ENCODE peak calls at places on chromosome 19, in six cellular contexts. G is IMR-90, H is GM23338, B is WERI-Rb-1, F is lung, W is fibroblast of villous mesenchyme. C is an unnamed sample.

GRCh38 chr19:51607920-51608562 is 22.2 kb downstream of the SIGLEC5 start:
- DNase-seq in G (peak; percentile 70), H (peak; percentile 94), B (peak; percentile 24), F (peak; percentile 83), W (peak; percentile 81), C (peak; percentile 45)

GRCh38 chr19:33905937-33906577 is 109.4 kb downstream of the KCTD15 start:
- DNase-seq in G (no peak), H (peak; percentile 89), B (no peak), F (peak; percentile 74), W (no peak), C (peak; percentile 55)

GRCh38 chr19:972281-972680 is 11.9 kb upstream of the WDR18 start:
- DNase-seq in G (no peak), H (no peak), B (no peak), F (no peak), W (no peak), C (no peak)

GRCh38 chr19:49165865-49166301 is 8.3 kb downstream of the TRPM4 start:
- DNase-seq in G (no peak), H (peak; percentile 48), B (no peak), F (no peak), W (no peak), C (peak; percentile 20)

GRCh38 chr19:51368366-51369282 is at the start of gene CLDND2:
- DNase-seq in G (no peak), H (no peak), B (no peak), F (no peak), W (no peak), C (no peak)

GRCh38 chr19:4732680-4733114 is 9.1 kb upstream of the DPP9 start:
- DNase-seq in G (peak; percentile 57), H (peak; percentile 91), B (peak; percentile 74), F (peak; percentile 55), W (peak; percentile 63), C (peak; percentile 61)

GRCh38 chr19:43966079-43966694 is 15.2 kb downstream of the ZNF221 start:
- DNase-seq in G (no peak), H (no peak), B (no peak), F (no peak), W (peak; percentile 3), C (no peak)

GRCh38 chr19:1481224-1481892 is 2.3 kb upstream of the C19orf25 start:
- DNase-seq in G (no peak), H (no peak), B (no peak), F (no peak), W (no peak), C (no peak)

GRCh38 chr19:55452381-55453325 is 8.8 kb downstream of the ISOC2 start:
- DNase-seq in G (peak; percentile 79), H (peak; percentile 95), B (peak; percentile 80), F (peak; percentile 68), W (peak; percentile 65), C (peak; percentile 86)

GRCh38 chr19:29849234-29849633 is 37.4 kb downstream of the CCNE1 start:
- DNase-seq in G (no peak), H (no peak), B (no peak), F (no peak), W (no peak), C (no peak)

GRCh38 chr19:55115446-55116065 is 1.9 kb downstream of the PPP1R12C start:
- DNase-seq in G (peak; percentile 62), H (no peak), B (no peak), F (no peak), W (peak; percentile 34), C (no peak)

GRCh38 chr19:4715529-4716221 is 8.0 kb downstream of the DPP9 start:
- DNase-seq in G (no peak), H (no peak), B (no peak), F (peak; percentile 82), W (no peak), C (no peak)

GRCh38 chr19:51296331-51297093 is 14.9 kb upstream of the IGLON5 start:
- DNase-seq in G (no peak), H (peak; percentile 65), B (peak; percentile 63), F (no peak), W (no peak), C (peak; percentile 20)

GRCh38 chr19:39411832-39412099 is 703 bp upstream of the PLEKHG2 start:
- DNase-seq in G (peak; percentile 92), H (peak; percentile 97), B (peak; percentile 90), F (peak; percentile 93), W (peak; percentile 95), C (peak; percentile 84)

GRCh38 chr19:32619051-32619685 is 38.2 kb downstream of the PDCD5 start:
- DNase-seq in G (no peak), H (no peak), B (no peak), F (no peak), W (no peak), C (no peak)

GRCh38 chr19:8065489-8066261 is 13.1 kb downstream of the CCL25 start:
- DNase-seq in G (no peak), H (no peak), B (no peak), F (no peak), W (no peak), C (no peak)

GRCh38 chr19:4542896-4543351 is 3.1 kb upstream of the LRG1 start:
- DNase-seq in G (no peak), H (no peak), B (no peak), F (no peak), W (no peak), C (no peak)

GRCh38 chr19:31350693-31351211 is 1.5 kb upstream of the TSHZ3 start:
- DNase-seq in G (peak; percentile 56), H (peak; percentile 70), B (peak; percentile 35), F (no peak), W (peak; percentile 49), C (peak; percentile 78)

GRCh38 chr19:12956446-12957388 is at the start of gene GADD45GIP1:
- DNase-seq in G (peak; percentile 69), H (peak; percentile 87), B (peak; percentile 82), F (peak; percentile 76), W (peak; percentile 79), C (peak; percentile 87)

GRCh38 chr19:1253514-1254080 is 5.2 kb downstream of the MIDN start:
- DNase-seq in G (peak; percentile 88), H (no peak), B (no peak), F (no peak), W (no peak), C (no peak)

GRCh38 chr19:48842744-48843162 is 6.5 kb upstream of the HSD17B14 start:
- DNase-seq in G (peak; percentile 48), H (peak; percentile 93), B (peak; percentile 55), F (peak; percentile 47), W (peak; percentile 60), C (peak; percentile 52)

GRCh38 chr19:821228-821975 is at the start of gene PLPPR3:
- DNase-seq in G (no peak), H (peak; percentile 67), B (peak; percentile 44), F (no peak), W (no peak), C (peak; percentile 68)

GRCh38 chr19:38478273-38478971 is 44.9 kb downstream of the RYR1 start:
- DNase-seq in G (no peak), H (peak; percentile 39), B (peak; percentile 65), F (no peak), W (peak; percentile 4), C (no peak)

GRCh38 chr19:12703056-12703455 is 6.6 kb upstream of the FBXW9 start:
- DNase-seq in G (peak; percentile 43), H (peak; percentile 94), B (peak; percentile 75), F (no peak), W (peak; percentile 46), C (peak; percentile 78)

GRCh38 chr19:1465191-1466016 is 13.6 kb downstream of the C19orf25 start:
- DNase-seq in G (peak; percentile 36), H (peak; percentile 78), B (no peak), F (no peak), W (peak; percentile 33), C (peak; percentile 75)

GRCh38 chr19:482186-483041 is 13.9 kb upstream of the MADCAM1 start:
- DNase-seq in G (no peak), H (no peak), B (no peak), F (no peak), W (no peak), C (no peak)

DNA sequence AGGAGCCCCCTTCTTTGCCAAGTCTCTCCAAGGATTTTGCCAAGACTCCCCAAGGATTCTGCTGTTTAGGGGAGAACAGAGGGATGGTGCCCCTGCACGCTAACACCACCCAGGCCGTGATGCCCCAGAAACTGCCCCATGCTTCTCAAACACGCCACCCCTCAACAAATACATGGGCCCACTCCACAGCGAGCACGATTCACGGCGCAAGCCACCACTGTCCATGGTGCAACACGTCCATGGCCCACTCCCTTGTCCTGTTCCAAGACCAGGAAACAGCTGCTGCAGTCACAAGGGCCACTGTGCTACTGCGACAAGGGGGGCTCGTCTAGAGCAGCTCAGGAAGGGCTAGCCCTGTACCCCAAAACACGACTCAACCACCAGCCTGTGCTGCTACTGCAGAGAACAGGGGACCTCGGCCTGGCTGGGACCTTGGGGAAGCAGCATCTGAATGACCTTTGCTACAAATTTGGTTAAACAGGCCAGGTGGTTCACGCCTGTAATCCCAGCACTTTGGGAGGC is 36.5 kb upstream of the ISYNA1 start:
- DNase-seq in G (no peak), H (no peak), B (no peak), F (no peak), W (no peak), C (no peak)
- TF ChIP-seq CTCF in G (no peak), H (no peak), B (no peak), F (no peak), W (no peak), C (no peak)

GRCh38 chr19:13962738-13963602 is 10.7 kb downstream of the DCAF15 start:
- DNase-seq in G (peak; percentile 60), H (peak; percentile 73), B (no peak), F (no peak), W (no peak), C (peak; percentile 65)

GRCh38 chr19:13959962-13960862 is 7.9 kb downstream of the DCAF15 start:
- DNase-seq in G (no peak), H (peak; percentile 70), B (peak; percentile 58), F (no peak), W (no peak), C (no peak)

GRCh38 chr19:13959141-13959961 is 7.0 kb downstream of the DCAF15 start:
- DNase-seq in G (no peak), H (no peak), B (no peak), F (no peak), W (no peak), C (no peak)

GRCh38 chr19:13961826-13962737 is 9.8 kb downstream of the DCAF15 start:
- DNase-seq in G (peak; percentile 13), H (peak; percentile 77), B (no peak), F (no peak), W (no peak), C (peak; percentile 63)

GRCh38 chr19:13960863-13961784 is 8.8 kb downstream of the DCAF15 start:
- DNase-seq in G (no peak), H (no peak), B (no peak), F (no peak), W (no peak), C (no peak)
- TF ChIP-seq CTCF in G (no peak), H (peak; percentile 37), B (no peak), F (no peak), W (no peak), C (no peak)

GRCh38 chr19:42919757-42920079 is 2.0 kb upstream of the PSG6 start:
- DNase-seq in G (no peak), H (no peak), B (no peak), F (no peak), W (no peak), C (no peak)
- TF ChIP-seq CTCF in G (no peak), H (peak; percentile 25), B (no peak), F (no peak), W (no peak), C (no peak)

DNA sequence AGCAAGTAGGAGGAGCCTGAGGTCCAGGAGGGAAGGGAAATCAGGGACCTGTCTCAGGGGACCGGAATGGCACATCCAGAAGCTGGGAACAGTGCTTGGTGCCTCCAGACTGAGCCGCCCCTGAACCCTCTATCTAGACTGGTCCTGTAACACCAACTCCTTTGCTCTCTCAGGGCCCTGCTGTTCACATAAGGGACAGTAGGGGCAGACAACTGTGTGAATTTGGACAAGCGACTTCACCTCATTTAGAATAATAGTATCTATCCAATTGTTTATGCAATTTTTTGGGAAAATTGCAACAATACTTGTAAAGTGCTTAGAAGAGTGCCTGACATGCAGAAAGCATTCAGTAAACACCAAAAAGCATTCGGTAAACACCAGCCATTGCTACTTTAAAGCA is 14.0 kb downstream of the SYMPK start:
- DNase-seq in G (no peak), H (peak; percentile 37), B (no peak), F (no peak), W (no peak), C (no peak)
- TF ChIP-seq CTCF in G (peak; percentile 14), H (peak; percentile 12), B (no peak), F (no peak), W (peak; percentile 34), C (peak; percentile 10)

C was measured in glutamatergic neuron.